ENCODE peak calls at places on chromosomes 13 and 19, in six cellular contexts. N is breast epithelium, Q is ascending aorta, V is cardiac muscle cell, X is heart left ventricle, U is MV-4-11. Z is an unnamed sample.

GRCh38 chr19:14004619-14005380 is 1.3 kb downstream of the RFX1 start:
- DNase-seq in N (no peak), Q (peak; percentile 62), V (peak; percentile 14), X (peak; percentile 73), U (peak; percentile 100), Z (no peak)

GRCh38 chr19:55279773-55280643 is at the start of gene HSPBP1:
- DNase-seq in N (peak; percentile 93), Q (peak; percentile 85), V (peak; percentile 97), X (peak; percentile 88), U (peak; percentile 96), Z (peak; percentile 98)

GRCh38 chr13:33610471-33611015 is 207.4 kb upstream of the RFC3 start:
- DNase-seq in N (no peak), Q (peak; percentile 14), V (peak; percentile 35), X (peak; percentile 67), U (no peak), Z (peak; percentile 68)

GRCh38 chr19:35518313-35518712 is 4.9 kb upstream of the DMKN start:
- DNase-seq in N (no peak), Q (no peak), V (peak; percentile 98), X (no peak), U (no peak), Z (no peak)

GRCh38 chr19:16477311-16477710 is 5.5 kb upstream of the EPS15L1 start:
- DNase-seq in N (no peak), Q (no peak), V (no peak), X (no peak), U (no peak), Z (no peak)

GRCh38 chr19:49421039-49421877 is 2.0 kb downstream of the PTH2 start:
- DNase-seq in N (no peak), Q (no peak), V (peak; percentile 81), X (peak; percentile 72), U (peak; percentile 59), Z (peak; percentile 95)

GRCh38 chr13:85725433-85725832 is 73.8 kb downstream of the SLITRK6 start:
- DNase-seq in N (no peak), Q (no peak), V (no peak), X (no peak), U (no peak), Z (peak; percentile 6)

GRCh38 chr13:80924596-80924995 is 583.7 kb upstream of the SPRY2 start:
- DNase-seq in N (no peak), Q (no peak), V (peak; percentile 83), X (no peak), U (no peak), Z (no peak)

GRCh38 chr19:18672606-18673337 is 10.7 kb upstream of the CRTC1 start:
- DNase-seq in N (no peak), Q (no peak), V (peak; percentile 53), X (no peak), U (peak; percentile 24), Z (no peak)

GRCh38 chr13:44420376-44421220 is 47.0 kb downstream of the SERP2 start:
- DNase-seq in N (no peak), Q (no peak), V (no peak), X (no peak), U (no peak), Z (peak; percentile 76)

GRCh38 chr13:34156841-34157365 is 339.0 kb downstream of the RFC3 start:
- DNase-seq in N (peak; percentile 77), Q (peak; percentile 69), V (peak; percentile 94), X (peak; percentile 55), U (peak; percentile 52), Z (peak; percentile 79)

GRCh38 chr19:4186087-4186993 is 3.9 kb downstream of the ANKRD24 start:
- DNase-seq in N (peak; percentile 77), Q (no peak), V (peak; percentile 79), X (peak; percentile 50), U (peak; percentile 71), Z (peak; percentile 90)

GRCh38 chr13:112679381-112679780 is 10.5 kb upstream of the ATP11A start:
- DNase-seq in N (peak; percentile 31), Q (no peak), V (no peak), X (no peak), U (no peak), Z (no peak)

GRCh38 chr13:37102896-37103295 is 2.6 kb downstream of the CSNK1A1L start:
- DNase-seq in N (no peak), Q (no peak), V (no peak), X (no peak), U (no peak), Z (no peak)

GRCh38 chr19:38736413-38737280 is 7.6 kb downstream of the CAPN12 start:
- DNase-seq in N (peak; percentile 77), Q (no peak), V (peak; percentile 48), X (peak; percentile 20), U (no peak), Z (peak; percentile 85)

GRCh38 chr13:36344173-36344572 is 2.0 kb downstream of the SPART start:
- DNase-seq in N (no peak), Q (no peak), V (peak; percentile 91), X (no peak), U (peak; percentile 74), Z (peak; percentile 17)

GRCh38 chr13:71644579-71644978 is 222.4 kb downstream of the DACH1 start:
- DNase-seq in N (no peak), Q (no peak), V (no peak), X (no peak), U (no peak), Z (no peak)

GRCh38 chr13:52399037-52399436 is 6.9 kb downstream of the THSD1 start:
- DNase-seq in N (no peak), Q (no peak), V (peak; percentile 30), X (no peak), U (no peak), Z (no peak)

GRCh38 chr13:112150352-112150751 is 83.4 kb downstream of the SOX1 start:
- DNase-seq in N (no peak), Q (no peak), V (no peak), X (no peak), U (no peak), Z (no peak)

GRCh38 chr19:50921391-50922315 is 10.5 kb upstream of the KLK4 start:
- DNase-seq in N (no peak), Q (no peak), V (no peak), X (no peak), U (no peak), Z (no peak)

GRCh38 chr19:51103811-51104470 is 4.3 kb downstream of the CTU1 start:
- DNase-seq in N (no peak), Q (no peak), V (no peak), X (no peak), U (no peak), Z (peak; percentile 67)

GRCh38 chr19:21023901-21024300 is 3.4 kb downstream of the ZNF430 start:
- DNase-seq in N (no peak), Q (no peak), V (no peak), X (no peak), U (no peak), Z (no peak)

GRCh38 chr19:7851623-7852500 is 21.8 kb downstream of the EVI5L start:
- DNase-seq in N (no peak), Q (no peak), V (no peak), X (no peak), U (no peak), Z (no peak)

GRCh38 chr13:67383358-67383757 is 153.2 kb upstream of the PCDH9 start:
- DNase-seq in N (no peak), Q (no peak), V (peak; percentile 55), X (no peak), U (peak; percentile 23), Z (peak; percentile 43)

GRCh38 chr19:44731081-44731480 is 17.4 kb upstream of the BCL3 start:
- DNase-seq in N (no peak), Q (no peak), V (no peak), X (no peak), U (no peak), Z (no peak)

GRCh38 chr13:60646600-60646999 is 249.6 kb downstream of the TDRD3 start:
- DNase-seq in N (no peak), Q (no peak), V (no peak), X (no peak), U (no peak), Z (peak; percentile 83)

GRCh38 chr13:88153353-88153752 is 482.2 kb downstream of the SLITRK5 start:
- DNase-seq in N (no peak), Q (no peak), V (no peak), X (no peak), U (no peak), Z (no peak)

GRCh38 chr19:51368366-51369282 is at the start of gene CLDND2:
- DNase-seq in N (no peak), Q (no peak), V (no peak), X (no peak), U (peak; percentile 27), Z (peak; percentile 25)

GRCh38 chr19:48795055-48795854 is 15.6 kb downstream of the BCAT2 start:
- DNase-seq in N (peak; percentile 88), Q (peak; percentile 84), V (peak; percentile 97), X (peak; percentile 94), U (peak; percentile 95), Z (peak; percentile 98)

GRCh38 chr13:98349731-98350305 is 172.7 kb upstream of the RNF113B start:
- DNase-seq in N (peak; percentile 59), Q (no peak), V (no peak), X (peak; percentile 11), U (no peak), Z (peak; percentile 73)

GRCh38 chr13:31094331-31095015 is 67.2 kb downstream of the HSPH1 start:
- DNase-seq in N (no peak), Q (no peak), V (no peak), X (no peak), U (no peak), Z (no peak)

GRCh38 chr19:54329476-54330165 is 9.3 kb downstream of the LILRA4 start:
- DNase-seq in N (no peak), Q (no peak), V (no peak), X (no peak), U (no peak), Z (no peak)

GRCh38 chr19:33304760-33305647 is 2.7 kb upstream of the CEBPA start:
- DNase-seq in N (peak; percentile 34), Q (no peak), V (no peak), X (no peak), U (no peak), Z (no peak)